ENCODE peak calls at places on chromosomes 5 and 9, in seven cellular contexts. H is SK-N-SH; Y is CD4-positive, alpha-beta T cell; S is fibroblast of pulmonary artery; D is activated B cell treated with CpG ODN at 0.5 μM for 24 hours; C is lower leg skin; V is GM13976. X is an unnamed sample.

GRCh38 chr5:68315679-68316271 is 100.2 kb downstream of the PIK3R1 start:
- DNase-seq in H (no peak), Y (no peak), S (no peak), D (peak), C (no peak), V (peak), X (no peak)

GRCh38 chr9:76810377-76810957 is 46.2 kb downstream of the PCA3 start:
- DNase-seq in H (peak), Y (no peak), S (peak), D (no peak), C (no peak), V (peak), X (no peak)

GRCh38 chr5:171422902-171423663 is 3.6 kb downstream of the FGF18 start:
- DNase-seq in H (peak), Y (no peak), S (no peak), D (no peak), C (peak), V (no peak), X (no peak)

GRCh38 chr5:71986101-71986500 is 121.2 kb upstream of the MAP1B start:
- DNase-seq in H (no peak), Y (no peak), S (no peak), D (no peak), C (no peak), V (no peak), X (no peak)

GRCh38 chr5:112812549-112812948 is 48.5 kb upstream of the SRP19 start:
- DNase-seq in H (no peak), Y (no peak), S (no peak), D (no peak), C (no peak), V (no peak), X (no peak)

GRCh38 chr9:122815544-122815943 is 12.8 kb downstream of the PDCL start:
- DNase-seq in H (no peak), Y (no peak), S (no peak), D (no peak), C (no peak), V (no peak), X (no peak)

GRCh38 chr5:139287890-139288635 is 5.5 kb upstream of the MATR3 start:
- DNase-seq in H (no peak), Y (no peak), S (peak), D (no peak), C (no peak), V (no peak), X (no peak)

GRCh38 chr5:147310059-147310704 is 75.4 kb downstream of the STK32A start:
- DNase-seq in H (peak), Y (no peak), S (peak), D (no peak), C (peak), V (no peak), X (no peak)

GRCh38 chr5:77882670-77883257 is 106.6 kb upstream of the TBCA start:
- DNase-seq in H (no peak), Y (no peak), S (peak), D (no peak), C (no peak), V (no peak), X (no peak)

GRCh38 chr9:125650271-125650737 is 56.7 kb downstream of the MAPKAP1 start:
- DNase-seq in H (no peak), Y (no peak), S (peak), D (no peak), C (no peak), V (peak), X (no peak)

GRCh38 chr5:14582797-14583137 is 1.2 kb downstream of the OTULINL start:
- DNase-seq in H (peak), Y (no peak), S (no peak), D (no peak), C (no peak), V (no peak), X (no peak)

GRCh38 chr5:168702511-168702910 is 123.3 kb upstream of the PANK3 start:
- DNase-seq in H (no peak), Y (no peak), S (no peak), D (no peak), C (no peak), V (no peak), X (no peak)

GRCh38 chr5:100518377-100518776 is 16.8 kb upstream of the FAM174A start:
- DNase-seq in H (no peak), Y (no peak), S (no peak), D (no peak), C (no peak), V (no peak), X (no peak)

GRCh38 chr9:86944974-86945867 is 2.1 kb downstream of the GAS1 start:
- DNase-seq in H (peak), Y (no peak), S (peak), D (no peak), C (no peak), V (peak), X (no peak)

GRCh38 chr9:16664211-16664610 is 206.3 kb downstream of the BNC2 start:
- DNase-seq in H (no peak), Y (no peak), S (no peak), D (no peak), C (no peak), V (no peak), X (no peak)

GRCh38 chr9:121275781-121276658 is 8.1 kb downstream of the GSN start:
- DNase-seq in H (no peak), Y (no peak), S (no peak), D (no peak), C (no peak), V (no peak), X (no peak)

GRCh38 chr5:42756630-42757601 is at the start of gene CCDC152:
- DNase-seq in H (peak), Y (peak), S (peak), D (peak), C (peak), V (peak), X (no peak)

GRCh38 chr5:143258559-143259253 is 144.8 kb downstream of the NR3C1 start:
- DNase-seq in H (no peak), Y (no peak), S (peak), D (no peak), C (no peak), V (no peak), X (no peak)

GRCh38 chr5:32520326-32520725 is 65.0 kb upstream of the SUB1 start:
- DNase-seq in H (no peak), Y (no peak), S (peak), D (no peak), C (no peak), V (no peak), X (no peak)

GRCh38 chr9:128636556-128637530 is 19.8 kb downstream of the DYNC2I2 start:
- DNase-seq in H (peak), Y (no peak), S (no peak), D (no peak), C (peak), V (no peak), X (peak)

GRCh38 chr9:138025417-138025816 is 147.8 kb downstream of the CACNA1B start:
- DNase-seq in H (no peak), Y (no peak), S (no peak), D (peak), C (no peak), V (no peak), X (no peak)

GRCh38 chr9:137198051-137198747 is 2.3 kb downstream of the TPRN start:
- DNase-seq in H (no peak), Y (no peak), S (no peak), D (no peak), C (no peak), V (no peak), X (no peak)

GRCh38 chr9:34289159-34289558 is 39.9 kb downstream of the KIF24 start:
- DNase-seq in H (no peak), Y (no peak), S (no peak), D (no peak), C (no peak), V (no peak), X (no peak)

GRCh38 chr5:27472000-27472763 is 433.8 kb upstream of the CDH9 start:
- DNase-seq in H (peak), Y (no peak), S (peak), D (no peak), C (no peak), V (peak), X (no peak)

GRCh38 chr5:141515141-141515540 is 26.3 kb downstream of the PCDHGC5 start:
- DNase-seq in H (no peak), Y (no peak), S (no peak), D (no peak), C (peak), V (no peak), X (no peak)

GRCh38 chr9:4489919-4490704 is at the start of gene SLC1A1:
- DNase-seq in H (peak), Y (no peak), S (peak), D (peak), C (peak), V (peak), X (no peak)

GRCh38 chr9:113858282-113858681 is 17.8 kb upstream of the ZNF618 start:
- DNase-seq in H (no peak), Y (no peak), S (no peak), D (no peak), C (no peak), V (no peak), X (no peak)

GRCh38 chr5:119743927-119744326 is 114.6 kb downstream of the FAM170A start:
- DNase-seq in H (peak), Y (no peak), S (peak), D (no peak), C (no peak), V (peak), X (no peak)

GRCh38 chr9:99368341-99369326 is 146.6 kb downstream of the SEC61B start:
- DNase-seq in H (no peak), Y (no peak), S (peak), D (peak), C (peak), V (peak), X (no peak)

GRCh38 chr5:66440202-66440680 is 156.0 kb upstream of the MAST4 start:
- DNase-seq in H (no peak), Y (no peak), S (peak), D (no peak), C (no peak), V (peak), X (no peak)

GRCh38 chr5:11619339-11620028 is 284.8 kb downstream of the CTNND2 start:
- DNase-seq in H (no peak), Y (no peak), S (no peak), D (no peak), C (no peak), V (no peak), X (no peak)
- TF ChIP-seq CTCF in H (peak), Y (no peak), S (no peak), D (no peak), C (no peak), V (no peak), X (peak)

GRCh38 chr5:175784230-175784629 is 87.1 kb upstream of the CPLX2 start:
- DNase-seq in H (no peak), Y (no peak), S (no peak), D (no peak), C (no peak), V (no peak), X (no peak)
- TF ChIP-seq CTCF in H (no peak), Y (no peak), S (no peak), D (no peak), C (no peak), V (no peak), X (no peak)

DNA sequence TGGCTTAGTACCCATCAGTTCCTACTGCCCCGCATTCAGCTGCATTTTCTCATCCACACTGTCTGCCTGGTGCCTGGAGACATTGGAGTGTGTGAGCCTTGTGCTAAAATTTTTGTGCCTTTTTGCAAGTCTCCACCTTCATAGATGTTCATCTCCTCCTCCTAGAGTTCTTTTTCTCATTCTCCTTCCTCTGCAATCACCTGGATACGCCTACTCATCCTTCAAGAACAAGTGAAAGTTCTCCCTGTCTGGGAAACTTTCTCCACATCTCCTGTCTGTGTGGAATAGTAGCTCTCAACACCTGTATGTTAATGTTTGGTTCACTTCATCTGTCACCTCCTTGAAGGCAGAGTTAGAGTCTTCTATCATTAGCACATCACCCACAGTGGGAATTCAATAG is 125.7 kb upstream of the FBXL17 start:
- DNase-seq in H (no peak), Y (no peak), S (no peak), D (no peak), C (no peak), V (no peak), X (no peak)
- TF ChIP-seq CTCF in H (no peak), Y (no peak), S (no peak), D (no peak), C (no peak), V (no peak), X (no peak)

DNA sequence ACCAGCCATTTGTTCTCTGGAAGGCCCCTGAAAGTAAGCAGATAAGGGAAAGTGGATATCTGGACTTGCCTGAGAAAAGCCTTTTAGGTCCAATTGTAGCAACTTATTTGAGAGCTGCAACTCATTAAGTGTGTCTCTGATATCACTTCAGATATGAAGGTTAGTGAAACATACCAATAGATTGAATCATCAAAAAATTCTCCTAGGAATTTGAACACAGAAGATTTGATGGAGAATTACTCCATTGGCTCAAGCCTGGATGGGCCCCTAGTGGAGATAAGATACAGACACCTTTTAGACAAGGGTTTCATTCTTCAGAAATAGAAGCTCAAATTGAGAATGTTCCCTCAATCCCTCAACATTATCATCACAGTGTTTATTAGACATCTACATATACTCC is 356.7 kb downstream of the NDUFS4 start:
- DNase-seq in H (no peak), Y (no peak), S (peak), D (no peak), C (no peak), V (no peak), X (no peak)
- TF ChIP-seq CTCF in H (peak), Y (no peak), S (peak), D (no peak), C (no peak), V (no peak), X (peak)

GRCh38 chr5:167576126-167576525 is 715.3 kb upstream of the WWC1 start:
- DNase-seq in H (no peak), Y (no peak), S (no peak), D (no peak), C (no peak), V (no peak), X (no peak)
- TF ChIP-seq CTCF in H (peak), Y (no peak), S (no peak), D (no peak), C (no peak), V (no peak), X (peak)

DNA sequence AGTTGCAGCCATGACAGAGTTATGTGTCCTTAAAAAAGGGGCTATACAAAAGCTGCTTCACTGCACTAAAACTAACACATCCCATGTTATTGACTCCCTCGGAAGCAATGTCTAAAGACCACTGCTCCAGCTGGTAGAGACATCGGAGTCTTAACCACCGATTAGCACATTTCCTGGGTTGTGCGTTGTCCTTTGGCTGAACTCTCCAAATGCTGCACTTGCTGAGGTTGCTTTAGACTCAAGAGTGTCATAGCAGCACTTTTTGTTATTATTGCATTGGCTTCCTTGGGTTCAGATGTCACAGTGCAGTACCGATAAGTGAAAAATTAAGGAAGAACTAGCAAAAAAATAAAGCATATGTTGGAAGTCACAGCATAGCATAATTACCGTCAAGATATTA is 128.4 kb upstream of the C9orf72 start:
- DNase-seq in H (no peak), Y (no peak), S (peak), D (no peak), C (no peak), V (no peak), X (no peak)
- TF ChIP-seq CTCF in H (no peak), Y (no peak), S (no peak), D (no peak), C (no peak), V (no peak), X (no peak)